ENCODE peak calls at places on chromosomes 7 and 10, in four cellular contexts. R is stimulated activated CD8-positive, alpha-beta memory T cell treated with anti-CD3 and anti-CD28 coated beads, Interleukin-15, amount 100 ng/mL, for 24 hours; M is non-pigmented ciliary epithelial cell; L is neural crest cell. Y is an unnamed sample.

GRCh38 chr10:132407243-132407746 is 10.3 kb downstream of the PWWP2B start:
- DNase-seq in R (no peak), M (no peak), L (no peak), Y (no peak)

GRCh38 chr7:115009736-115010435 is 88.0 kb downstream of the MDFIC start:
- DNase-seq in M (no peak), L (no peak), R (no peak), Y (no peak)

GRCh38 chr7:152851881-152852417 is 92.4 kb downstream of the ACTR3B start:
- DNase-seq in M (no peak), L (no peak), R (no peak), Y (no peak)

GRCh38 chr10:32332299-32332750 is 14.6 kb downstream of the EPC1 start:
- DNase-seq in R (peak), M (no peak), L (no peak), Y (peak)

GRCh38 chr7:1049006-1049741 is 4.8 kb downstream of the GPR146 start:
- DNase-seq in L (no peak), M (no peak), R (no peak), Y (no peak)

GRCh38 chr10:67779455-67780205 is 58.4 kb downstream of the DNAJC12 start:
- DNase-seq in R (no peak), L (peak), M (peak), Y (peak)

GRCh38 chr7:148084138-148084537 is 506.4 kb upstream of the C7orf33 start:
- DNase-seq in R (no peak), M (peak), L (peak), Y (peak)

GRCh38 chr10:71970331-71970730 is 6.1 kb downstream of the CHST3 start:
- DNase-seq in M (no peak), R (no peak), L (no peak), Y (no peak)

GRCh38 chr10:92430103-92430502 is 139.1 kb downstream of the MARCHF5 start:
- DNase-seq in M (no peak), L (no peak), R (no peak), Y (no peak)